ENCODE peak calls at places on chromosome 14, in six cellular contexts. W, D, G, U, H and V are unnamed samples. For H3K4me1, the result is how much of the 10 kb centered on the place peaks cover.

GRCh38 chr14:76953196-76953945 is 75.1 kb downstream of the IRF2BPL start:
- DNase-seq in W (peak), D (no peak), G (peak), U (peak), H (no peak), V (peak)

GRCh38 chr14:31717294-31718085 is 156.3 kb downstream of the NUBPL start:
- DNase-seq in W (no peak), D (no peak), G (no peak), U (no peak), H (no peak), V (peak)

GRCh38 chr14:32090686-32091085 is 13.6 kb downstream of the ARHGAP5 start:
- DNase-seq in W (no peak), D (no peak), G (no peak), U (no peak), H (no peak), V (no peak)

GRCh38 chr14:42163136-42163535 is 556.5 kb downstream of the LRFN5 start:
- DNase-seq in W (no peak), D (no peak), G (no peak), U (no peak), H (no peak), V (no peak)

GRCh38 chr14:80809663-80810062 is 131.9 kb downstream of the CEP128 start:
- DNase-seq in W (no peak), D (no peak), G (no peak), U (no peak), H (no peak), V (no peak)

GRCh38 chr14:77303417-77304156 is 17.1 kb downstream of the POMT2 start:
- DNase-seq in W (no peak), D (no peak), G (peak), U (peak), H (no peak), V (peak)

GRCh38 chr14:24313912-24314311 is 2.6 kb downstream of the LTB4R start:
- DNase-seq in W (no peak), D (no peak), G (no peak), U (no peak), H (no peak), V (no peak)

GRCh38 chr14:57526942-57527341 is 33.3 kb upstream of the CCDC198 start:
- DNase-seq in W (no peak), D (peak), G (no peak), U (no peak), H (peak), V (no peak)

GRCh38 chr14:59918824-59919581 is 941 bp upstream of the LRRC9 start:
- DNase-seq in W (peak), D (no peak), G (peak), U (peak), H (no peak), V (no peak)

GRCh38 chr14:85762523-85762922 is 232.6 kb downstream of the FLRT2 start:
- DNase-seq in W (no peak), D (no peak), G (no peak), U (no peak), H (no peak), V (no peak)

GRCh38 chr14:22200977-22201605 is 387.9 kb downstream of the DAD1 start:
- DNase-seq in W (peak), D (no peak), G (peak), U (peak), H (no peak), V (no peak)

GRCh38 chr14:77375164-77375950 is 1.5 kb downstream of the TMED8 start:
- DNase-seq in W (no peak), D (no peak), G (no peak), U (no peak), H (no peak), V (no peak)

GRCh38 chr14:92655802-92656201 is 92.6 kb downstream of the LGMN start:
- DNase-seq in W (no peak), D (no peak), G (no peak), U (no peak), H (no peak), V (no peak)

GRCh38 chr14:50792634-50793068 is 38.3 kb downstream of the NIN start:
- DNase-seq in W (no peak), D (no peak), G (no peak), U (no peak), H (no peak), V (no peak)

GRCh38 chr14:24232645-24233537 is at the start of gene GMPR2:
- DNase-seq in W (no peak), D (peak), G (no peak), U (no peak), H (no peak), V (no peak)

GRCh38 chr14:95547626-95548327 is 12.9 kb downstream of the GLRX5 start:
- DNase-seq in W (no peak), D (peak), G (peak), U (peak), H (no peak), V (peak)

GRCh38 chr14:92759300-92759678 is 10.9 kb upstream of the LGMN start:
- DNase-seq in W (no peak), D (peak), G (peak), U (peak), H (no peak), V (peak)

GRCh38 chr14:102975662-102976061 is 53.2 kb downstream of the AMN start:
- DNase-seq in W (no peak), D (peak), G (no peak), U (no peak), H (no peak), V (no peak)

GRCh38 chr14:46999661-47000060 is 348.1 kb upstream of the RPL10L start:
- DNase-seq in W (no peak), D (no peak), G (no peak), U (no peak), H (no peak), V (peak)

GRCh38 chr14:93369393-93370266 is 22.6 kb downstream of the COX8C start:
- DNase-seq in W (no peak), D (no peak), G (no peak), U (no peak), H (no peak), V (no peak)

GRCh38 chr14:87409401-87409800 is 583.6 kb downstream of the GALC start:
- DNase-seq in W (no peak), D (no peak), G (no peak), U (peak), H (no peak), V (peak)

GRCh38 chr14:70934502-70935134 is 27.4 kb downstream of the PCNX1 start:
- DNase-seq in W (peak), D (no peak), G (peak), U (peak), H (no peak), V (no peak)

GRCh38 chr14:77302926-77303325 is 17.8 kb downstream of the POMT2 start:
- DNase-seq in W (no peak), D (no peak), G (peak), U (peak), H (no peak), V (peak)

GRCh38 chr14:52413729-52414453 is 99.8 kb downstream of the PTGER2 start:
- DNase-seq in W (no peak), D (no peak), G (no peak), U (peak), H (no peak), V (peak)

GRCh38 chr14:102255401-102256190 is 49.4 kb downstream of the MOK start:
- DNase-seq in W (no peak), D (no peak), G (no peak), U (peak), H (no peak), V (no peak)

GRCh38 chr14:59768855-59769254 is 101.7 kb downstream of the RTN1 start:
- DNase-seq in W (no peak), D (no peak), G (no peak), U (peak), H (no peak), V (no peak)

GRCh38 chr14:101962503-101962874 is 1.9 kb upstream of the DYNC1H1 start:
- DNase-seq in W (no peak), D (no peak), G (no peak), U (peak), H (no peak), V (no peak)

GRCh38 chr14:100120522-100121269 is 38.7 kb downstream of the DEGS2 start:
- DNase-seq in W (no peak), D (no peak), G (no peak), U (no peak), H (no peak), V (no peak)

GRCh38 chr14:100117026-100117425 is 42.4 kb downstream of the DEGS2 start:
- DNase-seq in W (no peak), D (no peak), G (no peak), U (no peak), H (no peak), V (no peak)

GRCh38 chr14:100117647-100118376 is 41.6 kb downstream of the DEGS2 start:
- DNase-seq in W (no peak), D (no peak), G (no peak), U (no peak), H (no peak), V (no peak)

GRCh38 chr14:100118377-100119011 is 41.0 kb downstream of the DEGS2 start:
- DNase-seq in W (no peak), D (no peak), G (no peak), U (peak), H (no peak), V (no peak)

DNA sequence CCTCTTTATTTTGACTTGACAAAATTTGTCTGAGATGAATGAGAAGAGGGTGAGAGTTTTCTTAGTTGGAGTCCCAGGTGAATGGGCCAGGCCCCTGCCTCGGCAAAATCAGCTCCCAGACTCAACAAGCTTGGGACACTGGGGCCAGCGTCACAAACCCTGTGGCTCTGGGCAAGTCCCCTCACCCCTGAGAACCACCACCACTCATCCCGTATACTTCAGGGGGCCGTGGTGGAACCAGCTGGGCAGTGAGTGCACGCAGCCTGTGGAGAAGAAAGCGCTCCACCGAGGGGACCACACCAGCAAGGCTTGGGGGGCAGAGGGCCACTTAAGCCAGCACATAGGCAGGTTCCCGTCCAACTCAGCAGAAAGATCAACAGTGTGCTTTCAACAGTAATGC is 40.2 kb downstream of the DEGS2 start:
- DNase-seq in W (no peak), D (no peak), G (no peak), U (no peak), H (no peak), V (no peak)
- H3K4me1 ChIP-seq in W (under half), D (under half), G (under half), U (under half), H (under half), V (under half)

GRCh38 chr14:68448379-68448778 is 344.5 kb downstream of the ZFP36L1 start:
- DNase-seq in W (no peak), D (no peak), G (no peak), U (no peak), H (no peak), V (no peak)
- H3K4me1 ChIP-seq in W (under half), D (under half), G (under half), U (under half), H (under half), V (under half)

GRCh38 chr14:67710209-67710608 is 8.5 kb downstream of the RDH12 start:
- DNase-seq in W (no peak), D (no peak), G (no peak), U (no peak), H (no peak), V (no peak)
- H3K4me1 ChIP-seq in W (under half), D (under half), G (under half), U (under half), H (under half), V (under half)

DNA sequence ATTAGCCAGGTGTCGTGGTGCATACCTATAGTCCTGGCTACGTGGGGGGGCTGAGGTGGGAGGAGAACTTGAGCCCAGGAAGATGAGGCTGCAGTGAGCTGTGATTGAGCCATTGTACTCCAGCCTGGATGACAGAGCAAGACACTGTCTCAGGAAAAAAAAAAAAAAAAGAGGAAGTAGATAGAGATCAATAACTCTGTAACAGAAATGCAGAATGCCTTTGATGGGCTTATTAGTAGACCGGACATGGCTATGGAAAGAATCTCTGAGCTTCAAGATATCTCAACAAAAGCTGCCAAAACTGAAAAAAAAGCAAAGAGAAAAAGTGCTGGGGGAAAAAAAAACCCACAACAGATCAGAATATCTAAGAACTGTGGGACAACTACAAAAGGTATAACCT is 37.5 kb downstream of the GPR68 start:
- DNase-seq in W (no peak), D (no peak), G (no peak), U (no peak), H (no peak), V (no peak)
- H3K4me1 ChIP-seq in W (under half), D (under half), G (under half), U (under half), H (under half), V (under half)

GRCh38 chr14:61516125-61516740 is 179.1 kb upstream of the HIF1A start:
- DNase-seq in W (no peak), D (peak), G (peak), U (no peak), H (no peak), V (no peak)
- H3K4me1 ChIP-seq in W (half or more), D (under half), G (under half), U (under half), H (under half), V (under half)

DNA sequence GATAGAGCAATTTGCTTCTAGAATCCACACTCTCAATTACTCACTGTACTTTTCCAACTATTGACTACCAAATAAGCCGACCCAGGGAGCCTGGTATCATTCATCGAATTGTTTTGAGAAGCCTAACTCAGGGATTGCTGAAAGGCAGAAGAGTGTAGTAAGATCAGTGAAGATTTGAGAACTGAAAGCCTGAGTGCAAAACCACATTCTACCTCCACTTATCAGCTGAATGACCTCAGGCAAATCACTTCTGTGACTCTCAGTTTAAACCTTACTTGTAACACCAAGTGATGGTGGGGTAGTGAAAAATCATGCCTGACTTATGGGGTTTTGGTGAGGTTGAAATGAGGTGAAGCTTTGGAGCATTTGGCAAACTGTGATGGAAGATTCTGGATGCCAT is 126.1 kb upstream of the MAX start:
- DNase-seq in W (no peak), D (no peak), G (no peak), U (no peak), H (no peak), V (no peak)
- H3K4me1 ChIP-seq in W (under half), D (under half), G (under half), U (under half), H (under half), V (under half)

GRCh38 chr14:55126089-55126488 is 3.0 kb upstream of the LGALS3 start:
- DNase-seq in W (no peak), D (no peak), G (no peak), U (no peak), H (no peak), V (no peak)

GRCh38 chr14:55127491-55127951 is 1.5 kb upstream of the LGALS3 start:
- DNase-seq in W (no peak), D (no peak), G (no peak), U (peak), H (no peak), V (peak)

GRCh38 chr14:55125403-55125802 is 3.6 kb upstream of the LGALS3 start:
- DNase-seq in W (no peak), D (no peak), G (no peak), U (no peak), H (no peak), V (no peak)

GRCh38 chr14:55128386-55129085 is 516 bp upstream of the LGALS3 start:
- DNase-seq in W (no peak), D (no peak), G (no peak), U (no peak), H (no peak), V (no peak)

DNA sequence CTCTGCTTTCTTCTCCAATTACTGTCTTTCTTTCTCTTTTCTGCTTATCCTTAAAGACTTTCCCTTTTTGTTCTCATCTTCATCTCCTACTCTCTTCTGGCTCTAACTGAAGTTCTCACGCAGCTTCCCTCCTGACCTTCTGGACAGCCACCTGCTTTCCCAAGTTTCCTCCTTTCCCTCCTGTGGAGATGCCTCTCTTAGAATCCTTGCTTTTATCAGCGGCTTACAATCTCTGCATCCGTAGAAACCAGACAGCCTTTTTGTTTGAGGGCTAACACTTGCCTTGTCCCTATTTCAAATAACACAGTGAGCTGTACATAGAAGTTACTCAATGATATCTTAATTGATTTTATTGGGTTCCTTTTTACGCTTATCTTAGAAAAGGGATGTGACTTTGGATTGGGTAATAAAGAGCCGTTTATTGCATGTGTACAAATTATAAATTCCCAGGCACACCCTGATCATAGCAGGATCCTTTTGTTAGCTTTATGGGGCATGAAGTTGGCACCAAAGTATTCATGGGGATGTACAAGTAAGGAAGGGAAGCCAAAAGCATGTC is 2.0 kb upstream of the LGALS3 start:
- DNase-seq in W (no peak), D (no peak), G (no peak), U (no peak), H (no peak), V (no peak)
- H3K4me1 ChIP-seq in W (under half), D (under half), G (under half), U (under half), H (under half), V (under half)

GRCh38 chr14:104965561-104966231 is 12.5 kb downstream of the AHNAK2 start:
- DNase-seq in W (no peak), D (no peak), G (no peak), U (no peak), H (no peak), V (no peak)
- H3K4me1 ChIP-seq in W (under half), D (under half), G (under half), U (under half), H (under half), V (under half)

GRCh38 chr14:99190696-99191662 is 81.0 kb downstream of the BCL11B start:
- DNase-seq in W (peak), D (no peak), G (no peak), U (no peak), H (no peak), V (no peak)

GRCh38 chr14:99186956-99187690 is 84.9 kb downstream of the BCL11B start:
- DNase-seq in W (no peak), D (no peak), G (no peak), U (no peak), H (no peak), V (no peak)

GRCh38 chr14:99188721-99189120 is 83.3 kb downstream of the BCL11B start:
- DNase-seq in W (no peak), D (peak), G (no peak), U (no peak), H (peak), V (no peak)

GRCh38 chr14:99187858-99188257 is 84.1 kb downstream of the BCL11B start:
- DNase-seq in W (no peak), D (no peak), G (no peak), U (no peak), H (no peak), V (no peak)

GRCh38 chr14:99189201-99189801 is 82.7 kb downstream of the BCL11B start:
- DNase-seq in W (peak), D (no peak), G (no peak), U (no peak), H (no peak), V (no peak)
- H3K4me1 ChIP-seq in W (half or more), D (under half), G (under half), U (under half), H (under half), V (under half)